ENCODE peak calls at places on chromosomes 13 and 19, in eight cellular contexts. U, Z, G, D, W, Y, N and R are unnamed samples.

GRCh38 chr13:101412076-101412475 is 4.2 kb downstream of the NALCN start:
- DNase-seq in U (no peak), N (no peak), Y (no peak), Z (no peak), W (no peak), G (no peak), D (no peak), R (no peak)

GRCh38 chr13:23794267-23795161 is 94.7 kb downstream of the MIPEP start:
- DNase-seq in W (no peak), G (no peak), U (no peak), D (no peak), Z (no peak), N (no peak), Y (no peak), R (peak)

GRCh38 chr13:113155982-113156655 is 2.3 kb upstream of the PROZ start:
- DNase-seq in W (no peak), Y (no peak), Z (no peak), N (no peak), G (no peak), U (no peak), D (no peak), R (no peak)

GRCh38 chr13:98717256-98717655 is 35.2 kb downstream of the SLC15A1 start:
- DNase-seq in G (no peak), Z (no peak), Y (no peak), N (no peak), U (no peak), D (no peak), W (no peak), R (no peak)

GRCh38 chr13:27001705-27002104 is 169.9 kb downstream of the USP12 start:
- DNase-seq in Z (no peak), N (no peak), D (no peak), W (no peak), G (no peak), U (no peak), Y (no peak), R (no peak)

GRCh38 chr19:51158474-51159129 is 16.5 kb downstream of the SIGLEC7 start:
- DNase-seq in N (peak), D (peak), Z (peak), G (peak), W (peak), U (peak), Y (peak), R (peak)

GRCh38 chr13:50366488-50367174 is 351.4 kb downstream of the KCNRG start:
- DNase-seq in Z (no peak), Y (no peak), W (no peak), N (no peak), D (no peak), U (no peak), G (no peak), R (peak)

GRCh38 chr19:7337380-7338194 is 11.2 kb upstream of the ARHGEF18 start:
- DNase-seq in D (no peak), W (no peak), Y (no peak), U (no peak), N (peak), Z (no peak), G (no peak), R (no peak)

GRCh38 chr13:73967397-73968165 is 166.6 kb downstream of the KLF12 start:
- DNase-seq in W (no peak), U (no peak), Y (no peak), G (no peak), D (no peak), Z (no peak), N (no peak), R (no peak)

GRCh38 chr19:20787766-20788165 is 11.7 kb downstream of the ZNF66 start:
- DNase-seq in D (no peak), Z (no peak), N (no peak), Y (no peak), U (no peak), W (no peak), G (no peak), R (no peak)